ENCODE peak calls at places on chromosomes 2 and 18, in four cellular contexts. W is H1, D is GM12878, Y is K562. P is an unnamed sample.
A peak's percentile ranks its signal among the peaks of the same experiment; 100 is the strongest.

GRCh38 chr2:70596739-70597138 is 43.1 kb upstream of the TGFA start:
- DNase-seq in D (no peak), W (no peak), Y (no peak), P (no peak)

GRCh38 chr2:11746807-11747459 is 501 bp downstream of the LPIN1 start:
- DNase-seq in D (no peak), W (peak; percentile 60), Y (peak; percentile 60), P (peak; percentile 16)

GRCh38 chr2:133569416-133569815 is 1.2 kb upstream of the NCKAP5 start:
- DNase-seq in W (no peak), D (no peak), Y (no peak), P (peak; percentile 53)

GRCh38 chr2:168434164-168434563 is 21.9 kb upstream of the CERS6 start:
- DNase-seq in Y (peak; percentile 63), W (no peak), D (no peak), P (no peak)

GRCh38 chr2:86785456-86785855 is 5.3 kb downstream of the CD8A start:
- DNase-seq in W (no peak), Y (no peak), D (no peak), P (no peak)

GRCh38 chr2:46929612-46930011 is 14.0 kb upstream of the MCFD2 start:
- DNase-seq in D (no peak), Y (no peak), W (no peak), P (no peak)

GRCh38 chr2:26533661-26534060 is 55.7 kb upstream of the OTOF start:
- DNase-seq in Y (no peak), W (no peak), D (no peak), P (no peak)

GRCh38 chr2:2889646-2890045 is 488.0 kb downstream of the EIPR1 start:
- DNase-seq in D (no peak), Y (no peak), W (no peak), P (no peak)

GRCh38 chr18:9848170-9848854 is 37.5 kb upstream of the TXNDC2 start:
- DNase-seq in Y (peak; percentile 45), D (no peak), W (no peak), P (no peak)

GRCh38 chr2:204331180-204331579 is 214.1 kb upstream of the PARD3B start:
- DNase-seq in D (no peak), Y (no peak), W (no peak), P (peak; percentile 51)

GRCh38 chr2:4420032-4420431 is 716.7 kb downstream of the DCDC2C start:
- DNase-seq in D (no peak), W (no peak), Y (no peak), P (no peak)

GRCh38 chr18:74242451-74243096 is 49.2 kb downstream of the CYB5A start:
- DNase-seq in D (no peak), W (no peak), Y (peak; percentile 85), P (no peak)

GRCh38 chr2:195697681-195698220 is 40.7 kb downstream of the SLC39A10 start:
- DNase-seq in D (no peak), W (no peak), Y (no peak), P (no peak)

GRCh38 chr2:38620282-38620977 is 17.7 kb upstream of the HNRNPLL start:
- DNase-seq in D (no peak), W (no peak), Y (no peak), P (peak; percentile 76)
- TF ChIP-seq CHD1 in D (no peak), W (no peak), Y (no peak), P (no peak)

GRCh38 chr18:63298393-63299015 is 21.1 kb downstream of the BCL2 start:
- DNase-seq in Y (no peak), W (no peak), D (no peak), P (no peak)
- TF ChIP-seq CHD1 in Y (no peak), W (no peak), D (no peak), P (no peak)

GRCh38 chr2:239464166-239465016 is 63.6 kb upstream of the HDAC4 start:
- DNase-seq in Y (no peak), W (no peak), D (no peak), P (no peak)

GRCh38 chr2:239463541-239464165 is 62.8 kb upstream of the HDAC4 start:
- DNase-seq in D (no peak), Y (no peak), W (no peak), P (no peak)

GRCh38 chr2:239461551-239462515 is 61.0 kb upstream of the HDAC4 start:
- DNase-seq in W (peak; percentile 30), Y (no peak), D (no peak), P (no peak)

GRCh38 chr2:239460780-239461179 is 60.0 kb upstream of the HDAC4 start:
- DNase-seq in Y (no peak), W (no peak), D (no peak), P (no peak)

GRCh38 chr2:239462671-239463506 is 62.1 kb upstream of the HDAC4 start:
- DNase-seq in D (no peak), Y (no peak), W (peak; percentile 20), P (no peak)
- TF ChIP-seq CHD1 in D (no peak), Y (no peak), W (no peak), P (no peak)

DNA sequence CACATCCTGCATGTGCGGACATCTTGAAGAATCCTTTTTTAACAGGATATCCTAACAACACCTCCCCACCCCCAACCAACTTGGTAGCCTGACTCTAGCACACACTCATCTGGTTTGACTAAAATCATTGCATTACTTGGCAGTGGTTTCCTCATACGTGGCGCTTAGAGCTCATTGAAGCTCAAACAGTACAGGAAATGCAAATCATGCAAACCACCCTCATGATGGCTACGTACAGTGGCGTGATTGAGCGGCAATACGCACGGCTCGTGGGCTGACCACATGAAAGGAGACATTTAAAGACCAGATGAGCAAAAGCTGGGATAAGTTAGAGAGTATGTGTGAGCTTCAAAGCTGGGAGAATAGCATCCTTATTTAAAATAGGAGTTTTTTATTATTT is 336.2 kb downstream of the ZEB2 start:
- DNase-seq in D (peak; percentile 61), Y (no peak), W (no peak), P (peak; percentile 85)
- TF ChIP-seq CHD1 in D (no peak), Y (no peak), W (no peak), P (no peak)

DNA sequence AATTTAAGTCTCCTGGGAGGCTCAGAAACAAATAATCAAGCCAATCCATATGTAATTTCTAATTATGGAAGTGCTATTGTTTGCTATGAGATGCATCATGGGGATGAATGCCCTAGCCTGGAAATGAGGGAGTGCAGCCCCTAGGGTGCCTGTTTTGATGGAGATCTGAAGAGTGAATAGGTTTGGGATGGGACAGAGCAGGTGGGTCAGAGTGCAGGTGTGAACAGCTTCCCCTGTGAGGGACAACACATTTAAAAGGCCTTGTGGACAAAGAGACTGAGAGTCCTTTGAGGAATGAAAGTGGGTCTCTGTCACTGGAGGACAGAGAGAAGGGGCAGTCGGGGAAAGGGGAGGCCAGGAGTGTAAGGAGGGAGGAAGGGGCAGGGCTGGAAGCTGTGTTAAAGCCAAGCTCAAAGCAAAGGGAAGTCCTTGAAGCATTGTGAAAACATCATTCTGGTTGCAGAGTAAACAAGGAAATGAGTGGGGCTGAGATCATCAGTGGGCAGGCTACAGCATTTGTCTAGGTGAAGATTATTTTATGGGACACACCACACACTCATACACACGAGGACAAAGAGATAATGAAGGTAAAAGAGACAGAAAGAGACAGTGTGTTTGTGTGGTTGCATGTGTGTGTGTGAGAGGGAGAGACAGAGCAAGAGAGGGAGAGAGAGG is 877.6 kb downstream of the SLC4A3 start:
- DNase-seq in W (no peak), D (no peak), Y (no peak), P (peak; percentile 86)
- TF ChIP-seq CHD1 in W (no peak), D (no peak), Y (no peak), P (no peak)

DNA sequence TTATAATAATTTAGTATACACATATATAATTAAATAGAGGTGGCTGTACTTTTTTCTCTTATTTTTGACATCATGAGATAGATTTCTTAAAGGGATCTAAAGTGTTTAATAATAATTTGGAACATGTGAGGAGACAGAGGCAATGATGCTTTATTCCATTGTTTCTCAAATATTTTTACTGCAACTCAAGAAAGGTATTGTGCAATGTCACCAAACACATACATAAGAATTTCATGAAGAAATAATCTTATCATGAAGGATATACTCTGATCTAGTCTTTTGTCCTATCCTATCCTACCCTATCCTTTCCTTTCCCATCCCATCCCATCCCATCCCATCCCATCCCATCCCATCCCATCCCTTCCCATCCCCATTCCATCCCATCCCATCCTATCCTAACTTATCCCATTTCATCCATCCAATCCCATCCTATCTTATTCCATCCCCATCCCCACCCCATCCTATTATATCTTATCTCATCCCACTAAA is 232.1 kb upstream of the SMIM21 start:
- DNase-seq in W (no peak), D (no peak), Y (no peak), P (no peak)
- TF ChIP-seq CHD1 in W (no peak), D (no peak), Y (no peak), P (no peak)

DNA sequence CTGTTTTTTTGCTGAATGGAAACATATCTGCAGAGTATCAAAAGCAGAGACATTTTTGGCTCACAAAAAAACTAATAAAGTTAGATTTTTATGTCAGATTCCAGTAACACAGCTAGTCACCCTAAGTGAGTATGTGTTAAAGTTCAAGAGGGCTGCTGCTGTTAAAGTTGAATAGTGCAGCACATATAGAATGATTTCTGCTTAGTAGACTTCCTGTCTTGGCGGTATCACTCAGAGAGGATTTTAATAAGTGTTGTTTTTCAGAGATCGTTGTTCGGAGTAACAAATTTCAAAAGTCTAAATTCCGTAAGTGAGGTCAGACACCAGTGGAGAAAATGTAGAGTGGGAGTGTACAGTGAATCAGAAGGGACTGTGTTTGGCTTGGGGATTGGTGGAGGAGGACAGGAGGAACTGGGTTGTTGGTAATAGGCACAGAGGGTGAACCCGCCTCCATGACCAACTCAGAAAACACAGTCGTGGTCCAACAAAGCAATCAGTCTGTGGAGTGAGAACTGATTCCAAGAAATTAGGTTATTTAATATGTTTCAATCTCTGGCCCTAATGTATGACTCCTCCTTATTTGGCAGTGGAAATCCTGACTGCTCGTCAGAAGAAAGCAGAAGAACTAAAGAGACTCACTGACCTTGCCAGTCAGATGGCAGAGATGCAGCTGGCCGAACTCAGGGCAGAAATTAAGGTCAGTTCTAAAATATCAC is 43.0 kb downstream of the KCTD18 start:
- DNase-seq in Y (no peak), D (no peak), W (no peak), P (peak; percentile 56)
- TF ChIP-seq CHD1 in Y (no peak), D (no peak), W (no peak), P (no peak)

GRCh38 chr2:175926272-175926671 is 75.8 kb downstream of the LNPK start:
- DNase-seq in W (no peak), Y (no peak), D (no peak), P (peak; percentile 64)

GRCh38 chr2:175931751-175932295 is 70.2 kb downstream of the LNPK start:
- DNase-seq in Y (no peak), D (no peak), W (no peak), P (peak; percentile 88)

GRCh38 chr2:175930504-175930903 is 71.6 kb downstream of the LNPK start:
- DNase-seq in D (no peak), Y (peak; percentile 11), W (no peak), P (no peak)

GRCh38 chr2:175932675-175933074 is 69.4 kb downstream of the LNPK start:
- DNase-seq in Y (no peak), D (no peak), W (no peak), P (no peak)

DNA sequence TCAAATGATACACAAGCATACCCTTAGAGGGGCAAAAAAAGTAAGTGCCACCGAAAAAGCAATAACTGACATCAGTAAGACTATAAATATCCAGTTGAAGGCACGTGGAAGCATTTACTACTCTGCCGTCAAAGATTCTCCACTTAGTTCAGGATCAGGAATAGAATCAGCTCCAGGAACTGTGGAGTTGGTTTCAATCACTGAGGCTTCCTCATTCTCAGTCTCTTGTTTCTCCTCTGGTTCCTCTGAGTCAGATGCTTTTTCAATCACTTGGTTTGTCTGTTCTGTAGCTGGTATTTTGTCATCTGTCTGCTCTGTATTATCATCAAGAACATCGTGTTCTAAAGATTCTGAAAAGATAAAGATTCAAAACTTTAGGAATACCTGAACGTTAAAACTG is 72.2 kb downstream of the LNPK start:
- DNase-seq in D (no peak), W (no peak), Y (no peak), P (peak; percentile 10)
- TF ChIP-seq CHD1 in D (no peak), W (no peak), Y (no peak), P (no peak)

GRCh38 chr18:48799724-48800315 is 150.9 kb downstream of the SMAD7 start:
- DNase-seq in Y (no peak), D (no peak), W (peak; percentile 28), P (no peak)
- TF ChIP-seq CHD1 in Y (no peak), D (no peak), W (no peak), P (no peak)

P was measured in IMR-90.